ENCODE peak calls at places on chromosomes 4 and X, in four cellular contexts. V is upper lobe of right lung, M is left colon, C is EL. B is an unnamed sample.

GRCh38 chr4:94758141-94758699 is 465 bp downstream of the BMPR1B start:
- DNase-seq in V (peak), M (peak), C (peak), B (peak)

GRCh38 chr4:105194328-105195231 is 47.9 kb downstream of the TET2 start:
- DNase-seq in M (no peak), C (peak), V (no peak), B (no peak)

GRCh38 chrX:13669246-13669689 is 16.3 kb downstream of the TCEANC start:
- DNase-seq in M (peak), C (peak), V (peak), B (peak)

GRCh38 chr4:139988863-139989765 is 164.9 kb downstream of the MAML3 start:
- DNase-seq in C (peak), V (no peak), M (no peak), B (no peak)

GRCh38 chr4:151169223-151169622 is 69.8 kb downstream of the RPS3A start:
- DNase-seq in M (peak), V (no peak), C (peak), B (peak)

GRCh38 chr4:176883108-176883550 is 90.4 kb upstream of the VEGFC start:
- DNase-seq in M (no peak), C (no peak), V (no peak), B (no peak)

GRCh38 chrX:153728095-153728494 is 3.4 kb downstream of the ABCD1 start:
- DNase-seq in C (no peak), V (no peak), M (no peak), B (no peak)

GRCh38 chr4:155999743-156000142 is 46.1 kb upstream of the CTSO start:
- DNase-seq in C (peak), V (no peak), M (no peak), B (no peak)

GRCh38 chrX:77085372-77085771 is 361.8 kb upstream of the FGF16 start:
- DNase-seq in M (no peak), V (no peak), C (no peak), B (no peak)